ENCODE peak calls at places on chromosomes 2 and 18, in eight cellular contexts. T is PC-3; L is SK-N-SH; D is CD8-positive, alpha-beta T cell; K is colonic mucosa; E is Caco-2; I is K562; Z is right lobe of liver. U is an unnamed sample. For H3K4me1 and H3K36me3, the result is how much of the 10 kb centered on the place peaks cover.

GRCh38 chr2:207926133-207927076 is 98.9 kb downstream of the PLEKHM3 start:
- DNase-seq in T (peak), L (no peak), D (no peak), K (no peak), E (no peak), I (no peak), Z (peak), U (peak)

GRCh38 chr2:20351555-20352229 is 1.0 kb upstream of the PUM2 start:
- DNase-seq in T (peak), L (no peak), D (no peak), K (peak), E (peak), I (no peak), Z (no peak), U (peak)

GRCh38 chr2:171158790-171159325 is 1.8 kb downstream of the TLK1 start:
- DNase-seq in T (peak), L (peak), D (no peak), K (no peak), E (no peak), I (peak), Z (no peak), U (no peak)

GRCh38 chr18:10074122-10074521 is 160.3 kb downstream of the VAPA start:
- DNase-seq in T (peak), L (no peak), D (no peak), K (no peak), E (no peak), I (no peak), Z (no peak), U (no peak)

GRCh38 chr2:38534746-38535403 is 67.9 kb downstream of the HNRNPLL start:
- DNase-seq in T (no peak), L (no peak), D (no peak), K (peak), E (no peak), I (no peak), Z (no peak), U (no peak)

GRCh38 chr18:73636355-73636754 is 511.3 kb downstream of the FBXO15 start:
- DNase-seq in T (no peak), L (no peak), D (no peak), K (no peak), E (no peak), I (no peak), Z (no peak), U (no peak)

GRCh38 chr2:226031078-226031937 is 631.8 kb downstream of the NYAP2 start:
- DNase-seq in T (peak), L (peak), D (no peak), K (peak), E (peak), I (no peak), Z (peak), U (peak)

GRCh38 chr2:11582526-11583202 is 48.8 kb downstream of the GREB1 start:
- DNase-seq in T (peak), L (peak), D (peak), K (peak), E (peak), I (peak), Z (no peak), U (peak)

GRCh38 chr2:2950403-2950952 is 427.1 kb downstream of the EIPR1 start:
- DNase-seq in T (no peak), L (no peak), D (no peak), K (no peak), E (no peak), I (no peak), Z (no peak), U (no peak)

GRCh38 chr18:3605562-3606443 is 155.8 kb downstream of the TGIF1 start:
- DNase-seq in T (peak), L (no peak), D (no peak), K (no peak), E (no peak), I (no peak), Z (no peak), U (peak)

GRCh38 chr2:223923976-223924375 is 21.2 kb downstream of the WDFY1 start:
- DNase-seq in T (no peak), L (no peak), D (no peak), K (no peak), E (no peak), I (no peak), Z (no peak), U (no peak)

GRCh38 chr2:201191132-201191875 is 8.4 kb downstream of the CASP10 start:
- DNase-seq in T (no peak), L (no peak), D (no peak), K (no peak), E (no peak), I (no peak), Z (no peak), U (peak)

GRCh38 chr18:13811993-13812392 is 12.0 kb upstream of the MC5R start:
- DNase-seq in T (peak), L (no peak), D (no peak), K (no peak), E (no peak), I (peak), Z (no peak), U (no peak)

GRCh38 chr2:224077773-224078507 is 38.9 kb upstream of the SERPINE2 start:
- DNase-seq in T (no peak), L (no peak), D (no peak), K (no peak), E (no peak), I (no peak), Z (no peak), U (no peak)

GRCh38 chr2:16179701-16180402 is 239.5 kb downstream of the MYCN start:
- DNase-seq in T (no peak), L (no peak), D (no peak), K (no peak), E (no peak), I (no peak), Z (no peak), U (peak)

GRCh38 chr2:190267302-190267701 is 52.3 kb downstream of the HIBCH start:
- DNase-seq in T (peak), L (no peak), D (no peak), K (no peak), E (no peak), I (no peak), Z (no peak), U (no peak)

GRCh38 chr2:44801676-44802408 is 139.7 kb upstream of the SIX3 start:
- DNase-seq in T (no peak), L (no peak), D (no peak), K (no peak), E (no peak), I (no peak), Z (no peak), U (no peak)

GRCh38 chr2:174004900-174005605 is 39.9 kb upstream of the SP3 start:
- DNase-seq in T (peak), L (no peak), D (no peak), K (no peak), E (no peak), I (no peak), Z (no peak), U (peak)

GRCh38 chr2:182994228-182994912 is 43.9 kb downstream of the NCKAP1 start:
- DNase-seq in T (no peak), L (no peak), D (no peak), K (no peak), E (no peak), I (peak), Z (no peak), U (no peak)

GRCh38 chr2:112866128-112866835 is 29.7 kb upstream of the IL1B start:
- DNase-seq in T (no peak), L (no peak), D (no peak), K (peak), E (no peak), I (no peak), Z (no peak), U (no peak)

GRCh38 chr2:200306969-200307811 is 697 bp downstream of the SPATS2L start:
- DNase-seq in T (peak), L (peak), D (peak), K (peak), E (no peak), I (peak), Z (peak), U (peak)

GRCh38 chr2:33372940-33373553 is 103.4 kb upstream of the RASGRP3 start:
- DNase-seq in T (peak), L (peak), D (peak), K (peak), E (no peak), I (peak), Z (no peak), U (peak)

GRCh38 chr18:10169064-10169562 is 255.3 kb downstream of the VAPA start:
- DNase-seq in T (peak), L (peak), D (no peak), K (peak), E (no peak), I (no peak), Z (no peak), U (no peak)

GRCh38 chr2:36485521-36485920 is 112.4 kb downstream of the FEZ2 start:
- DNase-seq in T (peak), L (no peak), D (no peak), K (no peak), E (no peak), I (no peak), Z (no peak), U (no peak)

GRCh38 chr2:222861411-222862067 is 703 bp downstream of the ACSL3 start:
- DNase-seq in T (no peak), L (peak), D (peak), K (peak), E (no peak), I (peak), Z (peak), U (peak)

GRCh38 chr2:141186413-141187062 is 944.3 kb downstream of the LRP1B start:
- DNase-seq in T (no peak), L (no peak), D (no peak), K (no peak), E (no peak), I (no peak), Z (no peak), U (no peak)

GRCh38 chr2:198316852-198317395 is 512.5 kb downstream of the PLCL1 start:
- DNase-seq in T (no peak), L (no peak), D (no peak), K (peak), E (no peak), I (no peak), Z (no peak), U (no peak)

GRCh38 chr2:22600166-22600565 is 784.8 kb upstream of the KLHL29 start:
- DNase-seq in T (no peak), L (no peak), D (no peak), K (no peak), E (no peak), I (no peak), Z (no peak), U (no peak)

GRCh38 chr2:95043300-95043786 is 17.8 kb downstream of the MAL start:
- DNase-seq in T (peak), L (no peak), D (no peak), K (peak), E (no peak), I (no peak), Z (peak), U (peak)
- H3K4me1 ChIP-seq in T (under half), L (under half), D (half or more), K (under half), E (under half), I (under half), Z (under half), U (under half)

GRCh38 chr2:162312853-162313252 is 5.6 kb downstream of the IFIH1 start:
- DNase-seq in T (no peak), L (no peak), D (no peak), K (no peak), E (no peak), I (no peak), Z (no peak), U (no peak)

DNA sequence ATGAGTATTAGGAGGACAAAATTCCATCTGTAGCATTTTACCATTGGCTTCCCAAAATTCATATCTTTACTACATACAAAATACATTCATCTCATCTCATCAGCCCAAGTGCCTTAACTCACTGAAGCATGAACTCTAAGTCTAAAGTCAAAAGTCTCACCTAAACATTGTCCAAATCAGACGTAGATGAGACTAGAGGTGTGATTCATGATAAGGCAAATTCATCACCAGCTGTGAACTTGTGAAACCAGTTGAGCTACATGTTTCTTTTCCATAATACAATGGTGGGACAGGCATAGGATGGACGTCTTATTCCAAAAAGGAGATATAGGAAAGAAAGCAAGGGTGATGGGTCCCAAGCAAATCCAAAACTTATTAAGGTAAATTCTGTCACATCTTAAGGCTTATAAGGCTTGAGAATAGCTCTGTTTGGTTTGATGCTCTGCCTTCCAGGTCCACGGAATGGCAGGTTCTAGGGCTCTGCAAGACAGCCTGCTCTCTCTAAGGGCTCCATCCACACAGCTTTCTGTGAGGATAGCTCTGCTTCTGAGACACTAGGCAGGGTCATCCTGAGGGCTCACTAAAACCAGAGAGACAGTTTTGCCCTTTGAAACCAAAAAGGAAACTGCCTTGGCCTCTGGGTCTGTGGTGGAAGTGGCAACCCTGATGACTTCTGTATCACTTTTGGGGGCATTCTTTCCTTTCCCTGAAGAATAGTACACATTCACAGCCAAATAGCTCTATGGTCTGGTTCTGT is 9.6 kb downstream of the IFIH1 start:
- DNase-seq in T (peak), L (no peak), D (no peak), K (no peak), E (no peak), I (no peak), Z (no peak), U (no peak)
- TF ChIP-seq CTCF in T (no peak), L (no peak), D (no peak), K (no peak), E (no peak), I (no peak), Z (no peak), U (no peak)

DNA sequence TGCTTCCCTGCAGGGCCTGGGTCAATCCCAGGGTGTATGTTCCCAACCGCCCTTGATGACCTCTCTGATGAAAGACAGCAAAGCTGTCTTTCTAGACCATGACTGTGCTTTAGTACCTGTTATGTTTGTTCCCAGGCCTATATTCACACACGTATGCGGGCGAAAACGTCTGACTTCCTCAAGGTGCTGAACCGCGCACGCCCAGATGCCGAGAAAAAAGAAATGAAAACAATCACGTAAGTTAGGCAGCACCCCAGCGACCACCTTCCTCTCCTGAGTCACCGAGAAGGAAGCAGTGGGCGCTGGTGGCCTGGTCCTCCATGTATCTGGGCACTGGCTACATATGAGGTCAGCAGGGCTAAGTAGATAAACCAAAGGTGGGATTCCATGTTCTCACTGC is 11.1 kb upstream of the GPBAR1 start:
- DNase-seq in T (no peak), L (no peak), D (no peak), K (no peak), E (no peak), I (no peak), Z (no peak), U (no peak)
- H3K36me3 ChIP-seq in T (half or more), L (half or more), D (half or more), K (half or more), E (under half), I (half or more), Z (half or more), U (under half)

DNA sequence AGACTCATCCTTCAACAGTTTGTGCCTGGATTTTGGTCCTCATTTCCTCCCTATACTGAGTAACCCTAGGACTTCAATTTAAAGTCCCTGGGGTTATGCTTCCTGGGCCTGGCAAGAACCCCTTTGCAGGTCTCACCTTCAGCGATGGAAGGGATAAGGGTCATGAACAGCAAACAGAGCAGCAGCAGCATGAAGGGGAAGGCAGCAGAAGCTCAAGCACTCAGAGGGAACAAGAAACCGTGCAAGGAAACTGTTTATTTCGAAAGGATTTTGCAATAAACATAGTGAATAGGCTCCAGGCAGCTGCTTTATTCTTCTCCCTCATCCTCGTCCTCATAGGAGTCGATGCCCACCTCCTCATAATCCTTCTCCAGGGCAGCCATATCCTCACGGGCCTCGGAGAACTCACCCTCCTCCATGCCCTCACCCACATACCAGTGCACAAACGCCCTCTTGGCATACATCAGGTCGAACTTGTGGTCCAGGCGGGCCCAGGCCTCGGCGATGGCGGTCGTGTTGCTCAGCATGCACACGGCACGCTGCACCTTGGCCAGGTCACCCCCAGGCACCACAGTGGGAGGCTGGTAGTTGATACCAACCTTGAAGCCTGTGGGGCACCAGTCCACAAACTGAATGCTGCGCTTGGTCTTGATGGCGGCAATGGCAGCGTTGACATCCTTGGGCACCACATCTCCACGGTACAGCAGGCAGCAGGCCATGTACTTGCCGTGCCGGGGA is 2.8 kb upstream of the TUBA4B start:
- DNase-seq in T (no peak), L (no peak), D (no peak), K (peak), E (no peak), I (no peak), Z (no peak), U (no peak)
- H3K4me1 ChIP-seq in T (half or more), L (under half), D (half or more), K (under half), E (under half), I (half or more), Z (half or more), U (half or more)

GRCh38 chr18:24999650-25000267 is 352.2 kb downstream of the ZNF521 start:
- DNase-seq in T (no peak), L (no peak), D (no peak), K (no peak), E (no peak), I (no peak), Z (no peak), U (no peak)
- TF ChIP-seq CTCF in T (no peak), L (no peak), D (no peak), K (no peak), E (no peak), I (no peak), Z (no peak), U (no peak)

GRCh38 chr2:237549216-237550056 is 16.9 kb upstream of the PRLH start:
- DNase-seq in T (no peak), L (no peak), D (no peak), K (no peak), E (no peak), I (no peak), Z (no peak), U (no peak)

GRCh38 chr2:237552911-237553310 is 13.5 kb upstream of the PRLH start:
- DNase-seq in T (no peak), L (no peak), D (no peak), K (no peak), E (no peak), I (no peak), Z (no peak), U (no peak)

GRCh38 chr2:237551071-237551574 is 15.3 kb upstream of the PRLH start:
- DNase-seq in T (no peak), L (no peak), D (no peak), K (no peak), E (no peak), I (no peak), Z (peak), U (no peak)

GRCh38 chr2:237547841-237548416 is 18.4 kb upstream of the PRLH start:
- DNase-seq in T (no peak), L (no peak), D (no peak), K (no peak), E (no peak), I (no peak), Z (peak), U (peak)

DNA sequence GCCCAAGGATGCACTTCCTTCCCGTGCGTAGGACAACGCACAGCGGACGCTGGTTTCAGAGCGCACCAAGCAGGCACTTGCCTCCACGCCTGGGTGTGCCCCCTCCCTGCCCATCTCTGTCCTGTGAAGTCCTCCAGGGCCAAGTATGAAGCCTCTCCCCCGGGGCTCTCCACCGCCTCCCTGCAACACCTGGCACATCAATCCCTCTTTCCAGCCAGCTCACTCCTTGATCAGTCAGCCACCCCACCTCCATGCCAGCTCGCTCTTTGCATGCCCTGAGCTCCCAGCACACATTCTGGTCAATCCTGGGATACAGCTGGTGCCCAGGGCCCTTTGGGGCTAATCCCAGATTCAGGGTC is 16.3 kb upstream of the PRLH start:
- DNase-seq in T (no peak), L (no peak), D (no peak), K (no peak), E (no peak), I (no peak), Z (no peak), U (no peak)
- H3K36me3 ChIP-seq in T (half or more), L (half or more), D (under half), K (under half), E (under half), I (under half), Z (under half), U (under half)

GRCh38 chr18:48934400-48934707 is 16.4 kb downstream of the SMAD7 start:
- DNase-seq in T (no peak), L (no peak), D (no peak), K (no peak), E (no peak), I (no peak), Z (no peak), U (no peak)
- H3K4me1 ChIP-seq in T (under half), L (half or more), D (half or more), K (half or more), E (under half), I (under half), Z (half or more), U (half or more)

U was measured in hepatocyte.